ENCODE peak calls at places on chromosomes 12 and 14, in nine cellular contexts. W is T-helper 2 cell, Q is skeletal muscle cell, E is hippocampal formation, A is mesothelial cell of epicardium, S is NCI-H774, I is glutamatergic neuron, D is LoVo, X is left cardiac atrium. N is an unnamed sample.

GRCh38 chr14:39102265-39102968 is 618 bp downstream of the SEC23A start:
- DNase-seq in W (no peak), Q (no peak), E (peak; percentile 63), A (no peak), S (no peak), I (no peak), D (peak; percentile 79), X (no peak), N (no peak)

GRCh38 chr14:72924332-72924731 is 1.9 kb upstream of the DCAF4 start:
- DNase-seq in W (no peak), Q (no peak), E (no peak), A (no peak), S (no peak), I (no peak), D (peak; percentile 27), X (peak; percentile 71), N (no peak)

GRCh38 chr12:94326727-94327126 is 132.9 kb downstream of the CEP83 start:
- DNase-seq in W (no peak), Q (no peak), E (no peak), A (no peak), S (no peak), I (no peak), D (no peak), X (no peak), N (no peak)

GRCh38 chr12:47850153-47851084 is 30.7 kb upstream of the HDAC7 start:
- DNase-seq in W (no peak), Q (no peak), E (no peak), A (no peak), S (no peak), I (no peak), D (no peak), X (no peak), N (no peak)

GRCh38 chr12:32083489-32083888 is 23.2 kb upstream of the BICD1 start:
- DNase-seq in W (no peak), Q (peak; percentile 30), E (no peak), A (no peak), S (no peak), I (no peak), D (no peak), X (no peak), N (no peak)

GRCh38 chr12:107399061-107399460 is 286.5 kb upstream of the PWP1 start:
- DNase-seq in W (no peak), Q (no peak), E (no peak), A (no peak), S (no peak), I (no peak), D (no peak), X (no peak), N (no peak)

GRCh38 chr12:122471324-122472226 is 29.2 kb downstream of the ZCCHC8 start:
- DNase-seq in W (no peak), Q (no peak), E (no peak), A (no peak), S (peak; percentile 61), I (no peak), D (peak; percentile 72), X (no peak), N (peak; percentile 35)

GRCh38 chr12:112149596-112149995 is 24.2 kb downstream of the TRAFD1 start:
- DNase-seq in W (no peak), Q (no peak), E (no peak), A (no peak), S (no peak), I (no peak), D (no peak), X (no peak), N (no peak)